ENCODE peak calls at places on chromosomes 3 and 15, in seven cellular contexts. O is H7; S is stimulated activated CD4-positive, alpha-beta T cell treated with anti-CD3 and anti-CD28 coated beads, TNF-alpha, amount 100 ng/mL, for 1 hour; C is activated CD4-positive, alpha-beta T cell treated with anti-CD3 and anti-CD28 coated beads for 48 hours; U is activated T-cell treated with anti-CD3 and anti-CD28 coated beads for 24 hours; Y is putamen; M is bronchial epithelial cell. E is an unnamed sample.

GRCh38 chr3:125374501-125374995 is 577 bp downstream of the ZNF148 start:
- DNase-seq in M (peak), S (no peak), O (peak), U (peak), Y (peak), C (peak), E (peak)

GRCh38 chr3:119609301-119609700 is 11.6 kb downstream of the PLA1A start:
- DNase-seq in S (no peak), C (no peak), O (no peak), Y (no peak), U (no peak), M (no peak), E (no peak)

GRCh38 chr3:40309925-40310635 is 573 bp downstream of the EIF1B start:
- DNase-seq in S (no peak), M (peak), U (no peak), C (peak), Y (peak), O (peak), E (peak)

GRCh38 chr15:81091889-81092558 is 42.0 kb upstream of the CFAP161 start:
- DNase-seq in U (no peak), S (no peak), C (no peak), Y (peak), M (peak), O (no peak), E (no peak)

GRCh38 chr15:28101983-28102441 is 2.9 kb upstream of the OCA2 start:
- DNase-seq in U (no peak), Y (no peak), S (no peak), C (no peak), M (no peak), O (peak), E (no peak)

GRCh38 chr3:109643590-109643989 is 306.2 kb upstream of the DPPA4 start:
- DNase-seq in U (no peak), C (peak), M (peak), S (no peak), Y (no peak), O (no peak), E (no peak)

GRCh38 chr3:178778579-178778978 is 242.3 kb downstream of the KCNMB2 start:
- DNase-seq in S (no peak), Y (no peak), M (peak), O (no peak), C (no peak), U (no peak), E (no peak)

GRCh38 chr3:86537171-86537570 is 453.8 kb downstream of the VGLL3 start:
- DNase-seq in U (no peak), M (no peak), O (no peak), C (no peak), Y (no peak), S (no peak), E (no peak)

GRCh38 chr3:9000041-9000440 is 36.8 kb upstream of the RAD18 start:
- DNase-seq in S (no peak), Y (no peak), M (no peak), O (no peak), U (no peak), C (no peak), E (no peak)

GRCh38 chr3:195095704-195096036 is 175.3 kb downstream of the XXYLT1 start:
- DNase-seq in U (no peak), Y (no peak), M (peak), C (no peak), S (no peak), O (no peak), E (no peak)

GRCh38 chr15:88802991-88803240 is 320 bp upstream of the ACAN start:
- DNase-seq in U (no peak), C (no peak), M (no peak), S (no peak), O (no peak), Y (no peak), E (no peak)

GRCh38 chr3:137110392-137110996 is 152.7 kb downstream of the IL20RB start:
- DNase-seq in C (no peak), O (no peak), Y (no peak), M (peak), U (no peak), S (no peak), E (no peak)